ENCODE peak calls at places on chromosomes 2 and 18, in six cellular contexts. F, C, V, T, U and S are unnamed samples.

GRCh38 chr2:23321767-23322166 is 63.2 kb upstream of the KLHL29 start:
- DNase-seq in F (no peak), C (no peak), V (no peak), T (no peak), U (no peak), S (no peak)

GRCh38 chr2:131402320-131403049 is 38.5 kb upstream of the RAB6D start:
- DNase-seq in F (no peak), C (no peak), V (no peak), T (no peak), U (no peak), S (no peak)

GRCh38 chr2:49288113-49288710 is 133.9 kb upstream of the FSHR start:
- DNase-seq in F (no peak), C (no peak), V (no peak), T (no peak), U (no peak), S (no peak)

GRCh38 chr18:48877941-48878340 is 72.8 kb downstream of the SMAD7 start:
- DNase-seq in F (no peak), C (no peak), V (no peak), T (peak), U (no peak), S (no peak)

GRCh38 chr2:164430166-164430783 is 191.0 kb downstream of the GRB14 start:
- DNase-seq in F (peak), C (peak), V (no peak), T (no peak), U (peak), S (no peak)

GRCh38 chr2:76448956-76449355 is 738.2 kb upstream of the GCFC2 start:
- DNase-seq in F (no peak), C (no peak), V (no peak), T (no peak), U (no peak), S (no peak)

GRCh38 chr18:52392160-52392559 is 52.2 kb downstream of the DCC start:
- DNase-seq in F (no peak), C (no peak), V (no peak), T (no peak), U (no peak), S (no peak)

GRCh38 chr18:41320090-41320489 is 634.9 kb upstream of the PIK3C3 start:
- DNase-seq in F (no peak), C (no peak), V (no peak), T (no peak), U (no peak), S (no peak)

GRCh38 chr2:232387451-232388171 is 9.1 kb downstream of the ALPP start:
- DNase-seq in F (no peak), C (no peak), V (no peak), T (no peak), U (no peak), S (no peak)

GRCh38 chr2:15682354-15682753 is 90.7 kb downstream of the DDX1 start:
- DNase-seq in F (no peak), C (no peak), V (no peak), T (no peak), U (no peak), S (no peak)

GRCh38 chr2:206443735-206444527 is 599 bp downstream of the ADAM23 start:
- DNase-seq in F (peak), C (no peak), V (no peak), T (peak), U (no peak), S (no peak)

GRCh38 chr2:36339819-36340218 is 15.8 kb upstream of the CRIM1 start:
- DNase-seq in F (no peak), C (no peak), V (no peak), T (no peak), U (no peak), S (no peak)

GRCh38 chr2:217260441-217261080 is 400.7 kb upstream of the TNP1 start:
- DNase-seq in F (no peak), C (no peak), V (no peak), T (no peak), U (no peak), S (no peak)

GRCh38 chr2:135256531-135257258 is 204.6 kb downstream of the RAB3GAP1 start:
- DNase-seq in F (no peak), C (no peak), V (no peak), T (no peak), U (no peak), S (no peak)

GRCh38 chr2:128577141-128577930 is 258.7 kb upstream of the HS6ST1 start:
- DNase-seq in F (no peak), C (no peak), V (no peak), T (peak), U (no peak), S (peak)

GRCh38 chr18:49764032-49764431 is 49.3 kb downstream of the ACAA2 start:
- DNase-seq in F (no peak), C (no peak), V (no peak), T (no peak), U (no peak), S (no peak)

GRCh38 chr2:82182270-82182669 is 1877.7 kb upstream of the LRRTM1 start:
- DNase-seq in F (no peak), C (no peak), V (no peak), T (no peak), U (no peak), S (no peak)

GRCh38 chr2:8676915-8677645 is 4.8 kb upstream of the ID2 start:
- DNase-seq in F (no peak), C (no peak), V (no peak), T (no peak), U (peak), S (no peak)

GRCh38 chr2:45466045-45466444 is 145.0 kb downstream of the SRBD1 start:
- DNase-seq in F (no peak), C (no peak), V (no peak), T (no peak), U (no peak), S (no peak)

GRCh38 chr18:13524824-13525223 is 201.5 kb downstream of the FAM210A start:
- DNase-seq in F (no peak), C (no peak), V (no peak), T (no peak), U (no peak), S (no peak)

GRCh38 chr2:66574701-66575624 is 140.0 kb downstream of the MEIS1 start:
- DNase-seq in F (peak), C (peak), V (no peak), T (peak), U (peak), S (peak)

GRCh38 chr2:138724296-138724695 is 55.9 kb downstream of the NXPH2 start:
- DNase-seq in F (no peak), C (no peak), V (no peak), T (no peak), U (no peak), S (no peak)

GRCh38 chr2:65566617-65567016 is 134.2 kb upstream of the SPRED2 start:
- DNase-seq in F (no peak), C (no peak), V (no peak), T (no peak), U (no peak), S (no peak)

GRCh38 chr2:16071039-16071864 is 130.9 kb downstream of the MYCN start:
- DNase-seq in F (no peak), C (no peak), V (no peak), T (no peak), U (no peak), S (no peak)

GRCh38 chr18:13440277-13441248 is 222.0 kb downstream of the LDLRAD4 start:
- DNase-seq in F (no peak), C (no peak), V (no peak), T (no peak), U (no peak), S (no peak)

GRCh38 chr18:26386002-26386401 is 159.8 kb downstream of the TAF4B start:
- DNase-seq in F (peak), C (peak), V (no peak), T (no peak), U (no peak), S (no peak)

GRCh38 chr2:224948859-224949258 is 93.4 kb downstream of the DOCK10 start:
- DNase-seq in F (no peak), C (no peak), V (no peak), T (no peak), U (no peak), S (no peak)

GRCh38 chr2:174612960-174613359 is 15.4 kb upstream of the WIPF1 start:
- DNase-seq in F (peak), C (no peak), V (no peak), T (no peak), U (no peak), S (no peak)

GRCh38 chr2:131039908-131040660 is 53.2 kb downstream of the FAM168B start:
- DNase-seq in F (no peak), C (peak), V (no peak), T (no peak), U (no peak), S (no peak)

GRCh38 chr2:110788936-110789335 is 56.6 kb downstream of the ACOXL start:
- DNase-seq in F (no peak), C (no peak), V (no peak), T (no peak), U (no peak), S (no peak)

GRCh38 chr2:10688921-10689807 is 611 bp downstream of the NOL10 start:
- DNase-seq in F (no peak), C (peak), V (peak), T (peak), U (peak), S (no peak)

GRCh38 chr2:88760819-88761598 is 69.5 kb downstream of the RPIA start:
- DNase-seq in F (no peak), C (no peak), V (no peak), T (no peak), U (no peak), S (no peak)

GRCh38 chr18:61323951-61324350 is 9.3 kb upstream of the CDH20 start:
- DNase-seq in F (no peak), C (no peak), V (no peak), T (no peak), U (no peak), S (no peak)

GRCh38 chr18:61326407-61326806 is 6.8 kb upstream of the CDH20 start:
- DNase-seq in F (no peak), C (no peak), V (no peak), T (no peak), U (no peak), S (no peak)

DNA sequence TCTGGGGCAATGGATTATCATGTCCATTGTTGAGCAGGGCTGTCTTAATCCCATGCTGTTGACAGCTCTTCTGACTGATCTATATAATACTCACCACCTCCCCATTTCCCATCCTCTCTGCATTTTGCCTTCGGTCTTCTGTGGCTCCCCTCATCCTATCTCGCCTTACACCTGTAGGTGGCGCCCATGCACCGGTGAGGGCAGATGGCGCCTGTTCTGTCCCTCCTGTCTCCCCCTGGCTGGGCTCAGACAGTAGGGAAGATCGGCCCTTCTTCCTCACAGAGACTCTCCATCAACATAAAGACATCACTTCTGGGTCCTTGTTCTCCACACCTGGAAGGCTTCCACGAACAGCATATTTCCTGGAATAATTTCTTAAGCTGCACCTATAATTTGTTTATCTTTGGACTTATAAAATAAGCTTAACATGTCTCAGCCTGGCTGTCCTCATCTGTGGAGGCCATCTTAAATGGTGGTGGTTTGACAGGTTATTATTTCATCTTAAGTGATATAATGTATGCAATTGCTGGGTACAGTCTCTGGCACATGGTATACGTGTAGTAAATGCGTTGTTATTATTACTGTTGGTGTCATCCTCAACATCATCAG is 10.9 kb upstream of the CDH20 start:
- DNase-seq in F (peak), C (peak), V (no peak), T (no peak), U (peak), S (no peak)
- TF ChIP-seq CTCF in F (peak), C (peak), V (peak), T (peak), U (peak), S (peak)

DNA sequence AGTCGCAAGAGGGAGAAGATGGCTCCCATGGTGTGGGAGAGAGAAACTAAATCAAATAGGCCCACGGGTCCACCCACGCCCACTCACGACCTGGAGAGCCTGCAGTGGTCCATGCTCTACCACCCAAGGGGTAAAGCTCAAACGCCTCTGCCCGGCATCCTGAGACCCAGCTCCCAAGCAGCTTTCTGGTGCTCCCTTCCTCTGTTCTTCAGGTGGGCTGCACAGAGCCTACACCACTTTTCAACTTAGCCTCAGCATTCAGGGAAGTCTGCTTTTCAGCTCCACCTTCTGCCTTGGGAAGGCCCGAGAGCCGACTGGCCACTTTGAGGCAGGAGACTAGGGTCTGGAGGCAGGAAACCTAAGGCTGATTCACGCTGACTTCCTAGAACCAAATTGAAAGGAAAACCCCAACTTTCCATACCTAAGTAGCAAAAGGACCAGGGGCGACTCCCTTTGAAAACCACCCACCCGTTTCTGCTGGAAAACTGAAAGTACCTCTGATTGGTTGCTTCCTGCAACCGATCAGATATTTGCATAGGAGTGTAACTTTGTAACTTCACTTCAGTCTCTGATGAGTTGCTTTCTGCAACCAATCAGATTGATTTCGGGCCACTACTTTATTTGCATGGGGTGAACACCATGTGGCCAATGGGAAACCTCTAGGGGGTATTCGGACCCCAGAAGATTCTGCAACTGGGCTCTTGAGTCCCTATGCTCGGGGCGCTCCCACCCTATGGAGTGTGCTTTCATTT is 26.8 kb upstream of the SPATA3 start:
- DNase-seq in F (no peak), C (peak), V (no peak), T (no peak), U (no peak), S (no peak)
- H3K4me3 ChIP-seq in F (no peak), C (no peak), V (no peak), T (no peak), U (no peak), S (no peak)

GRCh38 chr2:156334496-156335478 is 2.3 kb upstream of the NR4A2 start:
- DNase-seq in F (peak), C (peak), V (peak), T (peak), U (peak), S (peak)
- H3K27ac ChIP-seq in F (peak), C (peak), V (peak), T (peak), U (peak), S (peak)

DNA sequence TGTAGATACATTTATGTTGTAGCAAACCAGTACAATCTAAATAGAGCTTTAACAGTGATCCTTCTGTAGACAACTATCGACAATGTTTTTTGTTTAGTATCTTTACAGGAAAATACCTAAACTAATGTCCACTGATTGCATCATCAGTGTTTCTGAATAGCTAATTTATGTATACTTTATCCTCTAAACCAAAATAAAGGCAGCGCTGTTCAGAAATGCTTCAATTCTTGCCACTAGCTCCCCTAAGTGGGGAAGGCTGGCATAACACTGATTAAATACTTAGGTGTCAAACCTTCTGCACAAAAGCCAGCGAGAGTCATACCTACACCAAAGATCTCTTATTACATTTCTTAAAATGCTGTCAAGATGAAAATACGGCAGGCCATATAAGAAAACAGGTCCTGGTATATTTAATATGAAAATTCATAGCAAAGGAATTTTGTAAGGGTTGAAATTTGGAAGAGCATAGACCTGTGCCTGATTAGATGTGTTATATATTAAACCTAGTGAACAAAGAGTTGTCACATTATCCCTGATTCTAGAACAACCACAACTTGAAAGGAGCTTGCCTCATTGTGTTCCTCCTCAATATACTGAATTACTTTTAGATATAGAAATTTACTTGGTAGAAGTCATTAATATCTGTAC is 1693.4 kb upstream of the SLC39A10 start:
- DNase-seq in F (peak), C (no peak), V (no peak), T (no peak), U (no peak), S (no peak)
- TF ChIP-seq CTCF in F (peak), C (peak), V (no peak), T (no peak), U (no peak), S (no peak)

DNA sequence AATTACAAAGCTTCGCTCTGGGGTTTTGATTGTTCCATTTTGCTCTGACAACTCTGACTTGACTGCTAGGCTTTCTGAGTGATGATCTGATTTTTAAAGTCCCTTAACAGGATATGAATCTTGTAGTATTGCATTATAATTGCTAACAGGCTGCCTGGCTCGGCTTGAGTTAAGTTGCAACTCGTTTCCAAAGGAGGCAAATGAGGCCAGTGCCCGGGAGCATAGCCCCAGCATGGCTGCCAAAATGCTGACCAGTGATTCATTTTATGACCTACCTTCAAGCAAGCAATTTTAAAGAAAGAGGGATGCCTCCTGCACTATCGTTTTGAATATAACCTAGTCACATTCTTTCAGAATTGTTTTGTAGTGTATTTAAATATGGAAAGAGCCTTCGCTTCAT is 135.4 kb downstream of the COL6A3 start:
- DNase-seq in F (no peak), C (peak), V (peak), T (no peak), U (no peak), S (peak)
- H3K4me3 ChIP-seq in F (no peak), C (no peak), V (peak), T (no peak), U (no peak), S (no peak)

DNA sequence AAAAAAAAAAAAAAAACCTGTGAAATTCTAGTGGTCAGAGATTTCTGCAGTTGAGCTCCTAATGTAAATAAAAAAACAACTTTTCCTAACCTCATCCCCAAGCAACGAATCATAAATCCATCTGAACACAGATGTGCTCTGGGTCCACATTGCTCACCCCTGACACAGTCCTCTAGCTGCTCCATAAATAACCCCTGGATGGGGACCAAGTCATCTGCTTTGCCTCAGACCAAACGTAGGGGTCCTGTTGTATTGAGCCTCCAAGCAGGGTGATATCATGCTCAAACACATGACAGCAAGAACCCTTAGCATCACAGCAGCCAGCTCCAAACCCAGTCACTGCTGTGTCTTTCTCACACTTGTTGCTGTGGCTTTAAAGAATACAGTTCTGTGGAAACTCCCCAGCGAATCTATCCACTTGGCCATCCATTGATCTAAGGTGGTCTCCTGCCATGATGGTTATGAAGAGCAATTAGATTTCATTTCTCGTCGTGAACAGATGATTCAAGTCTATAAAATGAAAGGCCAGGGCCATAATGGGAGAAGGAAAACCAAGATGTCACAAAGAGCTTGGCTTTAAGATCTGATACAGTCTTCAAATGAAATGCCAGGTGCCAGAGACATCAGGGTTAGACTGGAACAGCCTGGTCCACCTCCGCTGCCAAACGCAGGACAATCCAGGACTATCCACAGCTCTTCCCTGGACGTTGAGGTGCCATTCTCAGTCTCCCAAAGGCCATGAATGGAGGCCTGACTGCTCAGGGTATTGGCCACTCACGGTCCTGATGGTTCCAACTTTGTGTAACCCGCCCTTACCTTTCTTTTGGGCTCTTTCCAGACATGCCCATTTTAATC is 39.0 kb downstream of the TBC1D8 start:
- DNase-seq in F (peak), C (peak), V (peak), T (no peak), U (no peak), S (no peak)
- H3K27ac ChIP-seq in F (peak), C (no peak), V (peak), T (peak), U (no peak), S (peak)

GRCh38 chr2:176128172-176129012 is 1.1 kb upstream of the HOXD8 start:
- DNase-seq in F (no peak), C (no peak), V (no peak), T (peak), U (no peak), S (no peak)

GRCh38 chr2:176127769-176128072 is 1.8 kb upstream of the HOXD8 start:
- DNase-seq in F (no peak), C (no peak), V (no peak), T (no peak), U (no peak), S (no peak)

GRCh38 chr2:176129825-176130152 is 284 bp downstream of the HOXD8 start:
- DNase-seq in F (no peak), C (no peak), V (no peak), T (peak), U (no peak), S (no peak)

GRCh38 chr2:176130153-176130916 is 830 bp downstream of the HOXD8 start:
- DNase-seq in F (peak), C (peak), V (no peak), T (peak), U (no peak), S (no peak)

GRCh38 chr2:176129013-176129796 is at the start of gene HOXD8:
- DNase-seq in F (peak), C (peak), V (peak), T (peak), U (peak), S (no peak)
- TF ChIP-seq CTCF in F (no peak), C (no peak), V (no peak), T (no peak), U (no peak), S (no peak)